ENCODE peak calls at places on chromosomes 5 and 9, in seven cellular contexts. One of them, this sample, is unnamed.

GRCh38 chr9:135253305-135254004 is 166.0 kb downstream of the OLFM1 start:
- DNase-seq in mesendoderm: peak; percentile 80
- DNase-seq in IMR-90: no peak
- DNase-seq in H9: peak; percentile 80
- DNase-seq in neuronal stem cell: no peak
- DNase-seq in H1: no peak
- DNase-seq in mesenchymal stem cell: no peak
- DNase-seq in this sample: no peak

GRCh38 chr5:135177591-135177990 is 143.6 kb upstream of the PITX1 start:
- DNase-seq in mesenchymal stem cell: no peak
- DNase-seq in neuronal stem cell: no peak
- DNase-seq in IMR-90: no peak
- DNase-seq in H1: no peak
- DNase-seq in mesendoderm: no peak
- DNase-seq in H9: no peak
- DNase-seq in this sample: no peak

GRCh38 chr9:34372598-34373011 is 4.1 kb downstream of the MYORG start:
- DNase-seq in mesendoderm: peak; percentile 64
- DNase-seq in H9: peak; percentile 62
- DNase-seq in mesenchymal stem cell: no peak
- DNase-seq in H1: no peak
- DNase-seq in IMR-90: no peak
- DNase-seq in neuronal stem cell: no peak
- DNase-seq in this sample: peak; percentile 98

GRCh38 chr9:1366300-1366699 is 316.1 kb downstream of the DMRT2 start:
- DNase-seq in H1: no peak
- DNase-seq in mesendoderm: no peak
- DNase-seq in mesenchymal stem cell: no peak
- DNase-seq in H9: no peak
- DNase-seq in neuronal stem cell: no peak
- DNase-seq in IMR-90: no peak
- DNase-seq in this sample: no peak

GRCh38 chr5:96093340-96093739 is 131.7 kb upstream of the ELL2 start:
- DNase-seq in mesendoderm: no peak
- DNase-seq in H1: no peak
- DNase-seq in IMR-90: no peak
- DNase-seq in mesenchymal stem cell: no peak
- DNase-seq in H9: no peak
- DNase-seq in neuronal stem cell: no peak
- DNase-seq in this sample: no peak

GRCh38 chr5:181167814-181168488 is 20.6 kb downstream of the OR2V2 start:
- DNase-seq in H1: peak; percentile 72
- DNase-seq in mesendoderm: peak; percentile 91
- DNase-seq in neuronal stem cell: no peak
- DNase-seq in H9: peak; percentile 91
- DNase-seq in IMR-90: no peak
- DNase-seq in mesenchymal stem cell: no peak
- DNase-seq in this sample: no peak

GRCh38 chr9:22216730-22217160 is 207.6 kb upstream of the CDKN2B start:
- DNase-seq in IMR-90: peak; percentile 82
- DNase-seq in neuronal stem cell: no peak
- DNase-seq in mesenchymal stem cell: peak; percentile 85
- DNase-seq in H1: no peak
- DNase-seq in H9: no peak
- DNase-seq in mesendoderm: no peak
- DNase-seq in this sample: peak; percentile 28

GRCh38 chr5:14105717-14106435 is 37.3 kb upstream of the TRIO start:
- DNase-seq in H1: no peak
- DNase-seq in mesenchymal stem cell: peak; percentile 85
- DNase-seq in neuronal stem cell: no peak
- DNase-seq in IMR-90: peak; percentile 95
- DNase-seq in H9: no peak
- DNase-seq in mesendoderm: peak; percentile 28
- DNase-seq in this sample: peak; percentile 27

GRCh38 chr5:80866372-80866771 is 93.8 kb upstream of the RASGRF2 start:
- DNase-seq in neuronal stem cell: no peak
- DNase-seq in mesenchymal stem cell: no peak
- DNase-seq in H9: no peak
- DNase-seq in H1: no peak
- DNase-seq in mesendoderm: no peak
- DNase-seq in IMR-90: no peak
- DNase-seq in this sample: no peak

GRCh38 chr9:129240581-129241211 is 62.6 kb upstream of the IER5L start:
- DNase-seq in mesenchymal stem cell: no peak
- DNase-seq in mesendoderm: no peak
- DNase-seq in H1: no peak
- DNase-seq in IMR-90: no peak
- DNase-seq in neuronal stem cell: no peak
- DNase-seq in H9: no peak
- DNase-seq in this sample: no peak

GRCh38 chr5:179387151-179388110 is 42.2 kb upstream of the ADAMTS2 start:
- DNase-seq in H1: no peak
- DNase-seq in mesenchymal stem cell: no peak
- DNase-seq in mesendoderm: no peak
- DNase-seq in IMR-90: no peak
- DNase-seq in neuronal stem cell: no peak
- DNase-seq in H9: peak; percentile 18
- DNase-seq in this sample: no peak

GRCh38 chr9:91946825-91947224 is 3.2 kb downstream of the ROR2 start:
- DNase-seq in H9: no peak
- DNase-seq in neuronal stem cell: no peak
- DNase-seq in IMR-90: peak; percentile 20
- DNase-seq in mesendoderm: no peak
- DNase-seq in mesenchymal stem cell: peak; percentile 65
- DNase-seq in H1: no peak
- DNase-seq in this sample: no peak

GRCh38 chr5:52743970-52744369 is 43.7 kb upstream of the ITGA1 start:
- DNase-seq in H9: no peak
- DNase-seq in mesendoderm: no peak
- DNase-seq in H1: no peak
- DNase-seq in neuronal stem cell: no peak
- DNase-seq in mesenchymal stem cell: peak; percentile 91
- DNase-seq in IMR-90: peak; percentile 66
- DNase-seq in this sample: no peak

GRCh38 chr5:35124932-35125331 is 77.2 kb upstream of the AGXT2 start:
- DNase-seq in IMR-90: no peak
- DNase-seq in H1: no peak
- DNase-seq in mesenchymal stem cell: no peak
- DNase-seq in mesendoderm: no peak
- DNase-seq in H9: no peak
- DNase-seq in neuronal stem cell: no peak
- DNase-seq in this sample: no peak

GRCh38 chr9:133163559-133164208 is at the start of gene GBGT1:
- DNase-seq in H9: peak; percentile 84
- DNase-seq in neuronal stem cell: no peak
- DNase-seq in H1: no peak
- DNase-seq in mesendoderm: peak; percentile 58
- DNase-seq in IMR-90: no peak
- DNase-seq in mesenchymal stem cell: peak; percentile 72
- DNase-seq in this sample: no peak

GRCh38 chr5:115948013-115948605 is 14.2 kb upstream of the LVRN start:
- DNase-seq in mesenchymal stem cell: no peak
- DNase-seq in H9: no peak
- DNase-seq in H1: no peak
- DNase-seq in neuronal stem cell: no peak
- DNase-seq in IMR-90: peak; percentile 33
- DNase-seq in mesendoderm: no peak
- DNase-seq in this sample: peak; percentile 67

GRCh38 chr5:13783731-13784130 is 160.8 kb downstream of the DNAH5 start:
- DNase-seq in neuronal stem cell: no peak
- DNase-seq in mesenchymal stem cell: no peak
- DNase-seq in mesendoderm: peak; percentile 36
- DNase-seq in IMR-90: no peak
- DNase-seq in H1: no peak
- DNase-seq in H9: no peak
- DNase-seq in this sample: no peak

GRCh38 chr5:10538789-10539684 is 24.8 kb upstream of the ANKRD33B start:
- DNase-seq in H1: no peak
- DNase-seq in mesenchymal stem cell: no peak
- DNase-seq in IMR-90: no peak
- DNase-seq in mesendoderm: no peak
- DNase-seq in H9: no peak
- DNase-seq in neuronal stem cell: no peak
- DNase-seq in this sample: no peak

GRCh38 chr5:146565764-146566163 is 49.8 kb upstream of the GPR151 start:
- DNase-seq in mesendoderm: peak; percentile 83
- DNase-seq in H1: no peak
- DNase-seq in mesenchymal stem cell: peak; percentile 56
- DNase-seq in H9: peak; percentile 79
- DNase-seq in neuronal stem cell: peak; percentile 46
- DNase-seq in IMR-90: peak; percentile 52
- DNase-seq in this sample: peak; percentile 55

GRCh38 chr9:127968717-127969383 is 11.9 kb downstream of the EEIG1 start:
- DNase-seq in mesendoderm: peak; percentile 35
- DNase-seq in neuronal stem cell: no peak
- DNase-seq in IMR-90: peak; percentile 94
- DNase-seq in mesenchymal stem cell: peak; percentile 94
- DNase-seq in H1: no peak
- DNase-seq in H9: no peak
- DNase-seq in this sample: peak; percentile 76

GRCh38 chr5:74543162-74543995 is 97.1 kb downstream of the ENC1 start:
- DNase-seq in H1: peak; percentile 53
- DNase-seq in mesenchymal stem cell: peak; percentile 88
- DNase-seq in IMR-90: peak; percentile 80
- DNase-seq in mesendoderm: peak; percentile 97
- DNase-seq in neuronal stem cell: peak; percentile 46
- DNase-seq in H9: peak; percentile 63
- DNase-seq in this sample: no peak

GRCh38 chr5:87383216-87383615 is 29.5 kb downstream of the CCNH start:
- DNase-seq in H1: no peak
- DNase-seq in mesenchymal stem cell: peak; percentile 69
- DNase-seq in IMR-90: peak; percentile 82
- DNase-seq in H9: no peak
- DNase-seq in neuronal stem cell: no peak
- DNase-seq in mesendoderm: no peak
- DNase-seq in this sample: no peak

GRCh38 chr9:81557957-81558791 is 131.2 kb downstream of the TLE1 start:
- DNase-seq in mesendoderm: peak; percentile 76
- DNase-seq in mesenchymal stem cell: peak; percentile 84
- DNase-seq in IMR-90: peak; percentile 88
- DNase-seq in H9: no peak
- DNase-seq in neuronal stem cell: no peak
- DNase-seq in H1: no peak
- DNase-seq in this sample: peak; percentile 35

GRCh38 chr5:16909464-16909863 is 26.6 kb downstream of the MYO10 start:
- DNase-seq in mesenchymal stem cell: no peak
- DNase-seq in H9: no peak
- DNase-seq in IMR-90: peak; percentile 55
- DNase-seq in H1: no peak
- DNase-seq in neuronal stem cell: no peak
- DNase-seq in mesendoderm: no peak
- DNase-seq in this sample: no peak

GRCh38 chr9:22119537-22120167 is 110.5 kb upstream of the CDKN2B start:
- DNase-seq in mesenchymal stem cell: no peak
- DNase-seq in IMR-90: peak; percentile 50
- DNase-seq in H1: no peak
- DNase-seq in mesendoderm: peak; percentile 63
- DNase-seq in neuronal stem cell: peak; percentile 9
- DNase-seq in H9: no peak
- DNase-seq in this sample: peak; percentile 55

GRCh38 chr5:147339313-147339712 is 104.5 kb downstream of the STK32A start:
- DNase-seq in IMR-90: no peak
- DNase-seq in neuronal stem cell: no peak
- DNase-seq in mesenchymal stem cell: no peak
- DNase-seq in H1: no peak
- DNase-seq in mesendoderm: no peak
- DNase-seq in H9: no peak
- DNase-seq in this sample: no peak

DNA sequence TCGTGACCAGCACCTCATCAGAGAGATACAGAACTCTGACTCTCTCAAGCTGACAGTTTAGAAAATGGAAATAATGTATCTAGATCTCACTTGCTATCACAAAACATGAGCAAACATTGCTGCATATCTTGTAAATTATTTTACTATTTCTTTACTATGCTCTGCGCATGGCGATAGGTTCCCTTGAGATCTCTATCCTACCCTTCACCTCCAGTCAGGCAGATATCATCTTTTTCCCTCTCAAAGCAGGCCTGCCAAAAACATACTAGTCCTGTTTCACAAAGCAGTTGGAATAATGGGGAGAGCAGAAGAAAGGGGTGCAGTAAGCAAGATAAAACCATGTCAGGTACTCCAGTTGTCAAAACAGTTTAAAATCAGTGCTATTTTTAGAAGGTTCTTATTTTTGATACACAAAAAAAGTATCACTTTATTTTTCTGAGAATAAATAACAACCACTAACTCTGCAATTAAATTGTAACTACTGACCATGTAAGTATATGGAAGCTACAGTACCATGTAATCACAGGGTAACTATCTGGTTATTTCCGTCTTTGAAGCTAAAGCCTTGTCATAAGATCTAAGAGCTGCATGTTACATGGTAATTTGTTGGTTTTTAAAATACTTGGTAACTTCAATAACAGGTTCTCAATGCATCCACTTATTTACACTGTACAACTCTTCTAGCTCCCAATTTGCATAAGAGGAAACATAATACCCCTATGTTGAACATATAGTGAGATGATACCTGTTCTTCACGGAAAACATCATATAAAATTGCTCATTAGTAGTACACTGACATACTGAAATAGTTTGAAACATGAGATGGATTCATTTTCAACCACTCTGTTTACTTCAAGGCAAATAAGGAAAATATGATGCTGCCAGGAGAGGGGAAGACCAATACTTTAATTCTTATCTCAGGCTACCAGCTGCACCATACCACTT is 150.6 kb downstream of the KIAA0825 start:
- DNase-seq in mesenchymal stem cell: no peak
- DNase-seq in H1: no peak
- DNase-seq in IMR-90: no peak
- DNase-seq in neuronal stem cell: no peak
- DNase-seq in mesendoderm: no peak
- DNase-seq in H9: no peak
- DNase-seq in this sample: no peak
- H3K23ac ChIP-seq in mesenchymal stem cell: no peak overlapping the region
- H3K23ac ChIP-seq in H1: no peak overlapping the region
- H3K23ac ChIP-seq in IMR-90: no peak overlapping the region
- H3K23ac ChIP-seq in neuronal stem cell: no peak overlapping the region
- H3K23ac ChIP-seq in mesendoderm: no peak overlapping the region
- H3K23ac ChIP-seq in H9: no peak overlapping the region
- H3K23ac ChIP-seq in this sample: no peak overlapping the region

GRCh38 chr5:159286420-159287035 is 23.4 kb downstream of the UBLCP1 start:
- DNase-seq in H1: no peak
- DNase-seq in mesendoderm: peak; percentile 53
- DNase-seq in IMR-90: peak; percentile 48
- DNase-seq in neuronal stem cell: no peak
- DNase-seq in H9: no peak
- DNase-seq in mesenchymal stem cell: peak; percentile 43
- DNase-seq in this sample: peak; percentile 29
- H2BK120ac ChIP-seq in H1: no peak overlapping the region
- H2BK120ac ChIP-seq in mesendoderm: no peak overlapping the region
- H2BK120ac ChIP-seq in IMR-90: no peak overlapping the region
- H2BK120ac ChIP-seq in neuronal stem cell: no peak overlapping the region
- H2BK120ac ChIP-seq in H9: no peak overlapping the region
- H2BK120ac ChIP-seq in mesenchymal stem cell: no peak overlapping the region
- H2BK120ac ChIP-seq in this sample: no peak overlapping the region

GRCh38 chr5:88944751-88945507 is 61.9 kb upstream of the MEF2C start:
- DNase-seq in IMR-90: peak; percentile 49
- DNase-seq in H9: no peak
- DNase-seq in mesenchymal stem cell: peak; percentile 85
- DNase-seq in mesendoderm: no peak
- DNase-seq in H1: no peak
- DNase-seq in neuronal stem cell: no peak
- DNase-seq in this sample: no peak
- H3K23ac ChIP-seq in IMR-90: peak overlapping the region; percentile 71
- H3K23ac ChIP-seq in H9: no peak overlapping the region
- H3K23ac ChIP-seq in mesenchymal stem cell: no peak overlapping the region
- H3K23ac ChIP-seq in mesendoderm: no peak overlapping the region
- H3K23ac ChIP-seq in H1: no peak overlapping the region
- H3K23ac ChIP-seq in neuronal stem cell: no peak overlapping the region
- H3K23ac ChIP-seq in this sample: no peak overlapping the region

GRCh38 chr9:94449486-94449885 is 105.4 kb upstream of the PCAT7 start:
- DNase-seq in H1: no peak
- DNase-seq in neuronal stem cell: no peak
- DNase-seq in mesendoderm: no peak
- DNase-seq in mesenchymal stem cell: no peak
- DNase-seq in IMR-90: no peak
- DNase-seq in H9: no peak
- DNase-seq in this sample: no peak
- H2BK120ac ChIP-seq in H1: no peak overlapping the region
- H2BK120ac ChIP-seq in neuronal stem cell: no peak overlapping the region
- H2BK120ac ChIP-seq in mesendoderm: no peak overlapping the region
- H2BK120ac ChIP-seq in mesenchymal stem cell: no peak overlapping the region
- H2BK120ac ChIP-seq in IMR-90: no peak overlapping the region
- H2BK120ac ChIP-seq in H9: no peak overlapping the region
- H2BK120ac ChIP-seq in this sample: no peak overlapping the region